ENCODE peak calls at places on chromosome 13, in four cellular contexts. One of them, this sample, is unnamed.
A peak's percentile ranks its signal among the peaks of the same experiment; 100 is the strongest.

GRCh38 chr13:59120297-59120843 is 1043.4 kb downstream of the DIAPH3 start:
- DNase-seq in tibial artery: no peak
- DNase-seq in colonic mucosa: no peak
- DNase-seq in uterus: no peak
- DNase-seq in this sample: no peak

GRCh38 chr13:90968510-90968909 is 379.0 kb upstream of the MIR17HG start:
- DNase-seq in tibial artery: no peak
- DNase-seq in colonic mucosa: no peak
- DNase-seq in uterus: no peak
- DNase-seq in this sample: no peak

GRCh38 chr13:84192125-84192524 is 309.9 kb upstream of the SLITRK1 start:
- DNase-seq in tibial artery: no peak
- DNase-seq in colonic mucosa: no peak
- DNase-seq in uterus: no peak
- DNase-seq in this sample: peak; percentile 81

GRCh38 chr13:73365681-73366080 is 306.9 kb downstream of the KLF5 start:
- DNase-seq in tibial artery: no peak
- DNase-seq in colonic mucosa: no peak
- DNase-seq in uterus: no peak
- DNase-seq in this sample: no peak

GRCh38 chr13:31051999-31052398 is 109.7 kb downstream of the HSPH1 start:
- DNase-seq in tibial artery: no peak
- DNase-seq in colonic mucosa: no peak
- DNase-seq in uterus: no peak
- DNase-seq in this sample: no peak

GRCh38 chr13:43749503-43749902 is 37.3 kb downstream of the ENOX1 start:
- DNase-seq in tibial artery: no peak
- DNase-seq in colonic mucosa: no peak
- DNase-seq in uterus: no peak
- DNase-seq in this sample: no peak

GRCh38 chr13:38824342-38824741 is 137.5 kb downstream of the FREM2 start:
- DNase-seq in tibial artery: no peak
- DNase-seq in colonic mucosa: no peak
- DNase-seq in uterus: no peak
- DNase-seq in this sample: no peak

GRCh38 chr13:96581741-96582140 is 412.5 kb downstream of the OXGR1 start:
- DNase-seq in tibial artery: no peak
- DNase-seq in colonic mucosa: no peak
- DNase-seq in uterus: no peak
- DNase-seq in this sample: no peak

GRCh38 chr13:59643239-59643865 is 520.4 kb downstream of the DIAPH3 start:
- DNase-seq in tibial artery: no peak
- DNase-seq in colonic mucosa: no peak
- DNase-seq in uterus: no peak
- DNase-seq in this sample: no peak

GRCh38 chr13:100733261-100733660 is 58.7 kb upstream of the TMTC4 start:
- DNase-seq in tibial artery: no peak
- DNase-seq in colonic mucosa: no peak
- DNase-seq in uterus: no peak
- DNase-seq in this sample: no peak

GRCh38 chr13:42807866-42808265 is 26.5 kb downstream of the FAM216B start:
- DNase-seq in tibial artery: no peak
- DNase-seq in colonic mucosa: no peak
- DNase-seq in uterus: no peak
- DNase-seq in this sample: no peak

GRCh38 chr13:49213539-49213938 is 6.6 kb upstream of the MLNR start:
- DNase-seq in tibial artery: no peak
- DNase-seq in colonic mucosa: no peak
- DNase-seq in uterus: no peak
- DNase-seq in this sample: no peak

GRCh38 chr13:20090349-20090748 is 70.5 kb downstream of the GJA3 start:
- DNase-seq in tibial artery: no peak
- DNase-seq in colonic mucosa: no peak
- DNase-seq in uterus: no peak
- DNase-seq in this sample: no peak
- TF ChIP-seq CTCF in tibial artery: no peak
- TF ChIP-seq CTCF in colonic mucosa: no peak
- TF ChIP-seq CTCF in uterus: no peak
- TF ChIP-seq CTCF in this sample: peak; percentile 4

DNA sequence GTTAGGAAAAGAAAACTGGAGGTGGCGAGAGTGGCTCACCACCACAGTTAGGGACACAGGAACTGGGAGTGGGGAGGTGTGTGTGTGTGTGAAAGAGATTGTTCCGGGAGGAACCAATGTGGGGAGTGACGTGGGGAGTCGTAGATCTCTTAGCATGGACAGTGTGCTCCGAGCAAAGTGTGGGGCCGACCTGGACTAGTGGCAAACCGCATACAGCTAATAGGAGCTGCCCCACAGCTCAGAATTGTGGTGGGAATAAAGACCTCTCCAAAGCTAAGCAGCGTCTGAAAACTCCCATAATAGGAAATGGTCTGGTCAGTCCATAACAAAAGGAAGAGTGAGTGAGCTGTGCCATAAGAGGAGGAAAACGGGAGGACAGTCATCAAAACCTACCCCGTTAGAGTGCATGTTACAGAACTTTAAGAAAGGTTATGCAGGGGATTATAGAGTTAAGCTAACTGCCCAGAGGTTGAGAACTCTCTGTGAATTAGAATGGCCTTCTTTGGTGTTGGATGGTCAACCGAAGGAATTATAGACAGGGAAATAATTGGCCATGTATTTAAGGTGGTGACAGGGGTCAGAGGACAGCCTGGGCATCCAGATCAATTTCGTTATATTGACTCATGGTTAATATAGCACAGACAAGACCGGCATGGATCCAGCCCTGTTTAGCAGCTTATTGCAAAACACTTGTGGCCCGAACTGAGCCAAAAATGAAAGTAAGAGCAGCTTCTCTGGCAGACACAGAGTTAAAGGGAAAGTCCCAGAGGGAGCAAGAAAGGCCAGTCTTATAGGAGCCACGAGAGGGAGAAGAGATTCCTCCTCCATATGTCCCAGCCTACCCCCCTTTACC is 8.9 kb upstream of the SLC15A1 start:
- DNase-seq in tibial artery: no peak
- DNase-seq in colonic mucosa: no peak
- DNase-seq in uterus: no peak
- DNase-seq in this sample: no peak
- H3K4me3 ChIP-seq in tibial artery: peak overlapping the region; percentile 11
- H3K4me3 ChIP-seq in colonic mucosa: no peak overlapping the region
- H3K4me3 ChIP-seq in uterus: peak overlapping the region; percentile 8
- H3K4me3 ChIP-seq in this sample: no peak overlapping the region

GRCh38 chr13:113562866-113563265 is 21.7 kb upstream of the TFDP1 start:
- DNase-seq in tibial artery: no peak
- DNase-seq in colonic mucosa: peak; percentile 12
- DNase-seq in uterus: no peak
- DNase-seq in this sample: no peak
- H3K36me3 ChIP-seq in tibial artery: no peaks in the 10 kb centered on the region
- H3K36me3 ChIP-seq in colonic mucosa: no peaks in the 10 kb centered on the region
- H3K36me3 ChIP-seq in uterus: no peaks in the 10 kb centered on the region
- H3K36me3 ChIP-seq in this sample: no peaks in the 10 kb centered on the region

GRCh38 chr13:32735859-32736258 is 149.6 kb downstream of the PDS5B start:
- DNase-seq in tibial artery: no peak
- DNase-seq in colonic mucosa: no peak
- DNase-seq in uterus: no peak
- DNase-seq in this sample: no peak
- TF ChIP-seq CTCF in tibial artery: no peak
- TF ChIP-seq CTCF in colonic mucosa: no peak
- TF ChIP-seq CTCF in uterus: no peak
- TF ChIP-seq CTCF in this sample: no peak

GRCh38 chr13:110310541-110311491 is 3.7 kb downstream of the COL4A2 start:
- DNase-seq in tibial artery: no peak
- DNase-seq in colonic mucosa: no peak
- DNase-seq in uterus: peak; percentile 11
- DNase-seq in this sample: no peak
- H3K4me3 ChIP-seq in tibial artery: peak overlapping the region; percentile 79
- H3K4me3 ChIP-seq in colonic mucosa: peak overlapping the region; percentile 15
- H3K4me3 ChIP-seq in uterus: no peak overlapping the region
- H3K4me3 ChIP-seq in this sample: no peak overlapping the region

This sample was measured in BJ.